ENCODE peak calls at places on chromosomes 5 and 9, in seven cellular contexts. N, W, D, R, L, K and T are unnamed samples.

GRCh38 chr5:132427285-132428146 is 58.0 kb downstream of the SLC22A5 start:
- DNase-seq in L (no peak), N (no peak), K (peak; percentile 70), W (no peak), D (no peak), R (peak; percentile 54), T (no peak)

GRCh38 chr9:7003876-7004275 is 246.1 kb downstream of the KDM4C start:
- DNase-seq in N (no peak), W (no peak), R (no peak), D (no peak), K (no peak), L (no peak), T (no peak)

GRCh38 chr9:104553261-104553660 is 15.7 kb upstream of the OR13C8 start:
- DNase-seq in R (peak; percentile 2), L (no peak), N (no peak), W (no peak), K (no peak), D (no peak), T (no peak)

GRCh38 chr5:57695179-57695578 is 212.6 kb upstream of the ACTBL2 start:
- DNase-seq in R (no peak), L (no peak), N (no peak), D (no peak), K (no peak), W (no peak), T (no peak)

GRCh38 chr9:127979333-127980055 is 1.3 kb downstream of the EEIG1 start:
- DNase-seq in N (peak; percentile 85), W (peak; percentile 48), R (peak; percentile 42), D (peak; percentile 49), L (no peak), K (peak; percentile 83), T (peak; percentile 68)

GRCh38 chr5:60399507-60399906 is 300.5 kb downstream of the DEPDC1B start:
- DNase-seq in K (no peak), R (no peak), N (no peak), D (no peak), L (no peak), W (no peak), T (no peak)

GRCh38 chr5:88845081-88845697 is 37.8 kb downstream of the MEF2C start:
- DNase-seq in W (no peak), R (no peak), N (no peak), D (no peak), L (no peak), K (no peak), T (no peak)

GRCh38 chr9:12813960-12814876 is 39.4 kb downstream of the LURAP1L start:
- DNase-seq in K (peak; percentile 15), N (peak; percentile 87), R (peak; percentile 93), L (no peak), W (peak; percentile 15), D (peak; percentile 100), T (no peak)

GRCh38 chr5:83767409-83767992 is 46.8 kb upstream of the HAPLN1 start:
- DNase-seq in K (peak; percentile 37), W (no peak), L (no peak), N (no peak), D (peak; percentile 9), R (peak; percentile 4), T (no peak)

GRCh38 chr5:34059997-34060396 is 17.0 kb upstream of the C1QTNF3 start:
- DNase-seq in R (no peak), K (no peak), D (no peak), W (no peak), L (no peak), N (no peak), T (no peak)

GRCh38 chr9:16417101-16417500 is 453.4 kb downstream of the BNC2 start:
- DNase-seq in R (peak; percentile 86), W (no peak), L (no peak), K (no peak), D (peak; percentile 97), N (no peak), T (no peak)

GRCh38 chr9:93161801-93162635 is 21.9 kb upstream of the WNK2 start:
- DNase-seq in W (peak; percentile 51), D (peak; percentile 23), L (no peak), K (no peak), R (no peak), N (no peak), T (no peak)

GRCh38 chr9:134377976-134378375 is 51.7 kb downstream of the RXRA start:
- DNase-seq in W (peak; percentile 51), N (peak; percentile 88), L (no peak), D (no peak), K (no peak), R (peak; percentile 75), T (no peak)

GRCh38 chr5:150512368-150512747 is 4.4 kb downstream of the NDST1 start:
- DNase-seq in D (no peak), K (no peak), N (no peak), R (no peak), L (no peak), W (no peak), T (no peak)

GRCh38 chr9:99690573-99690972 is 131.1 kb upstream of the NR4A3 start:
- DNase-seq in N (no peak), L (no peak), R (no peak), W (no peak), D (no peak), K (no peak), T (peak; percentile 44)

GRCh38 chr5:84028093-84028492 is 307.4 kb upstream of the HAPLN1 start:
- DNase-seq in R (peak; percentile 23), W (no peak), N (no peak), K (no peak), L (no peak), D (no peak), T (no peak)

GRCh38 chr9:3459076-3459475 is 66.7 kb downstream of the RFX3 start:
- DNase-seq in R (no peak), W (no peak), K (no peak), N (no peak), D (no peak), L (no peak), T (no peak)

GRCh38 chr5:3194141-3194540 is 401.5 kb upstream of the IRX1 start:
- DNase-seq in N (no peak), R (no peak), L (no peak), D (no peak), W (no peak), K (no peak), T (no peak)

GRCh38 chr5:87020099-87020934 is 247.4 kb upstream of the RASA1 start:
- DNase-seq in N (no peak), D (peak; percentile 28), R (peak; percentile 73), L (no peak), W (peak; percentile 53), K (peak; percentile 50), T (peak; percentile 59)

GRCh38 chr5:8843766-8844165 is 702.1 kb downstream of the SEMA5A start:
- DNase-seq in D (peak; percentile 89), W (no peak), N (no peak), L (no peak), K (no peak), R (no peak), T (peak; percentile 30)

GRCh38 chr5:171313481-171314206 is 4.6 kb downstream of the TLX3 start:
- DNase-seq in L (no peak), K (no peak), R (no peak), D (no peak), N (no peak), W (no peak), T (peak; percentile 12)

GRCh38 chr9:81002242-81002641 is 687.1 kb downstream of the TLE1 start:
- DNase-seq in R (peak; percentile 76), L (no peak), K (peak; percentile 56), D (no peak), W (no peak), N (no peak), T (no peak)
- H3K4me1 ChIP-seq in R (peaks cover 12% of the 10 kb centered on the region), L (no peaks in the 10 kb centered on the region), K (no peaks in the 10 kb centered on the region), D (no peaks in the 10 kb centered on the region), W (no peaks in the 10 kb centered on the region), N (no peaks in the 10 kb centered on the region), T (no peaks in the 10 kb centered on the region)

DNA sequence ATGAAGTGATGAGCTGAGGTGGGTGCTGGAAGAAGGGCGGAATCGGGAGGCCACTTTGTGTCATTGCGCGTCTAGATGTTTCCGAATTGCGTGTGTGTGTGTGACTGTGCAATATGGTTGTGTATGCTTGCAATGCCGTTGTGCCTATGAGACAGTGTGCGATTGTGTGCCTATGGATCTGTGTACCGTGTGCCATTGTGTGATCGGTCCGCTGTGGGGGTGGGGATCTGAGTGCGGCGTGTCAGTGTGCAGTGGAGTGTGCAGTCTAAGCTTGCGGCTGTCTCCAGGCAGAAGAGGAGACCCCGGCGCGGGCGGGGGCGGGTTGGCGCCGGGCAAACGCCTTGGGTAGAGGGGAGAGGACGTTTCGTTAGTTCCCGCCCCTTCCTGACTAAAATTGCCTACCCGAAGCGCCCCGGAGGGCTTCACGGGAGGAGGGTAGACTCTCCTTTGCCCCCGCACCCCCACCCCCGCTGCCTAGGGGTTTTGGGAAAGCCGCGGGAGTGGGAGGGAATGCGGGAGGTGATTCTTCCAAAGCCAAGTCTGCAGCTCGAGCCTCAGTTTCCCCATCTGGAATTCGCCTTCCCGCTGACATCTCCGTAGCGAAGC is 24.2 kb downstream of the PCDHGC5 start:
- DNase-seq in N (no peak), D (peak; percentile 61), R (no peak), L (no peak), W (no peak), K (peak; percentile 61), T (peak; percentile 81)
- H3K4me1 ChIP-seq in N (peaks cover 52% of the 10 kb centered on the region), D (peaks cover 60% of the 10 kb centered on the region), R (peaks cover 13% of the 10 kb centered on the region), L (peaks cover 78% of the 10 kb centered on the region), W (peaks cover 78% of the 10 kb centered on the region), K (peaks cover 13% of the 10 kb centered on the region), T (peaks cover 43% of the 10 kb centered on the region)

GRCh38 chr9:79988126-79988525 is 416.4 kb downstream of the TLE4 start:
- DNase-seq in R (no peak), D (no peak), K (no peak), W (no peak), N (no peak), L (no peak), T (no peak)

GRCh38 chr9:79989079-79989478 is 417.3 kb downstream of the TLE4 start:
- DNase-seq in D (no peak), R (no peak), K (no peak), N (no peak), L (no peak), W (no peak), T (no peak)

GRCh38 chr9:79986437-79986836 is 414.7 kb downstream of the TLE4 start:
- DNase-seq in K (no peak), N (no peak), W (no peak), D (no peak), L (no peak), R (no peak), T (no peak)

GRCh38 chr9:79984429-79985067 is 412.8 kb downstream of the TLE4 start:
- DNase-seq in W (no peak), R (no peak), D (no peak), L (no peak), N (no peak), K (no peak), T (no peak)

GRCh38 chr9:79985276-79985675 is 413.5 kb downstream of the TLE4 start:
- DNase-seq in D (no peak), K (no peak), N (no peak), R (no peak), W (no peak), L (no peak), T (no peak)
- H3K4me1 ChIP-seq in D (no peaks in the 10 kb centered on the region), K (no peaks in the 10 kb centered on the region), N (no peaks in the 10 kb centered on the region), R (no peaks in the 10 kb centered on the region), W (peaks cover 10% of the 10 kb centered on the region), L (no peaks in the 10 kb centered on the region), T (peaks cover 29% of the 10 kb centered on the region)

GRCh38 chr9:76465442-76466298 is 6.7 kb downstream of the GCNT1 start:
- DNase-seq in K (no peak), R (no peak), D (no peak), N (no peak), W (no peak), L (no peak), T (no peak)

GRCh38 chr9:76464706-76465105 is 5.7 kb downstream of the GCNT1 start:
- DNase-seq in N (no peak), W (no peak), K (no peak), L (no peak), R (no peak), D (peak; percentile 21), T (no peak)

GRCh38 chr9:76463211-76463610 is 4.2 kb downstream of the GCNT1 start:
- DNase-seq in K (no peak), W (no peak), D (no peak), R (no peak), N (no peak), L (no peak), T (no peak)

GRCh38 chr9:76466299-76466605 is 7.3 kb downstream of the GCNT1 start:
- DNase-seq in D (no peak), K (no peak), R (no peak), W (no peak), L (no peak), N (no peak), T (no peak)
- H3K4me1 ChIP-seq in D (no peaks in the 10 kb centered on the region), K (peaks cover 8% of the 10 kb centered on the region), R (no peaks in the 10 kb centered on the region), W (no peaks in the 10 kb centered on the region), L (no peaks in the 10 kb centered on the region), N (no peaks in the 10 kb centered on the region), T (peaks cover 9% of the 10 kb centered on the region)